ENCODE peak calls at places on chromosomes 4 and X, in four cellular contexts. J, B, F and T are unnamed samples.

GRCh38 chrX:56813318-56813837 is 84.3 kb downstream of the NBDY start:
- DNase-seq in J (no peak), B (no peak), F (no peak), T (no peak)

GRCh38 chrX:125205084-125205917 is 114.4 kb upstream of the TEX13C start:
- DNase-seq in J (no peak), B (no peak), F (peak; percentile 33), T (peak; percentile 75)

GRCh38 chr4:168848112-168848511 is 161.9 kb downstream of the CBR4 start:
- DNase-seq in J (no peak), B (no peak), F (peak; percentile 44), T (peak; percentile 13)

GRCh38 chr4:115883862-115884261 is 770.4 kb upstream of the NDST4 start:
- DNase-seq in J (no peak), B (no peak), F (no peak), T (no peak)

GRCh38 chr4:56821394-56822263 is at the start of gene SPINK2:
- DNase-seq in J (no peak), B (peak; percentile 44), F (peak; percentile 88), T (peak; percentile 60)

GRCh38 chr4:8765631-8766590 is 105.7 kb downstream of the HMX1 start:
- DNase-seq in J (no peak), B (no peak), F (no peak), T (no peak)

GRCh38 chr4:21013501-21013900 is 313.2 kb downstream of the PACRGL start:
- DNase-seq in J (no peak), B (no peak), F (no peak), T (no peak)

GRCh38 chr4:158208931-158209640 is 1.2 kb upstream of the TMEM144 start:
- DNase-seq in J (no peak), B (no peak), F (no peak), T (no peak)

GRCh38 chrX:13000311-13000811 is 25.5 kb downstream of the TMSB4X start:
- DNase-seq in J (peak; percentile 90), B (no peak), F (no peak), T (no peak)

GRCh38 chr4:89000844-89001360 is 56.1 kb downstream of the FAM13A start:
- DNase-seq in J (no peak), B (no peak), F (peak; percentile 53), T (no peak)

GRCh38 chrX:53479295-53479694 is 45.1 kb upstream of the HSD17B10 start:
- DNase-seq in J (no peak), B (no peak), F (no peak), T (peak; percentile 79)

GRCh38 chrX:11913001-11913400 is 155.0 kb downstream of the MSL3 start:
- DNase-seq in J (no peak), B (no peak), F (no peak), T (no peak)

GRCh38 chr4:187090401-187090800 is 366.7 kb upstream of the FAT1 start:
- DNase-seq in J (no peak), B (no peak), F (no peak), T (no peak)

GRCh38 chr4:2649604-2650114 is 106.5 kb downstream of the TNIP2 start:
- DNase-seq in J (no peak), B (no peak), F (no peak), T (no peak)

GRCh38 chr4:1756079-1756478 is 34.8 kb downstream of the TACC3 start:
- DNase-seq in J (no peak), B (no peak), F (peak; percentile 63), T (no peak)

GRCh38 chr4:14726441-14727405 is 275.6 kb upstream of the CPEB2 start:
- DNase-seq in J (no peak), B (no peak), F (no peak), T (no peak)

GRCh38 chr4:158015241-158015640 is 157.6 kb downstream of the GASK1B start:
- DNase-seq in J (no peak), B (no peak), F (no peak), T (no peak)

GRCh38 chrX:140664939-140665338 is 44.6 kb upstream of the LINC00632 start:
- DNase-seq in J (no peak), B (no peak), F (peak; percentile 7), T (no peak)

GRCh38 chrX:153443476-153444332 is 2.2 kb downstream of the TREX2 start:
- DNase-seq in J (no peak), B (no peak), F (no peak), T (no peak)

GRCh38 chr4:4752576-4753401 is 106.7 kb upstream of the MSX1 start:
- DNase-seq in J (no peak), B (no peak), F (no peak), T (no peak)

GRCh38 chr4:164136181-164136616 is 617.7 kb upstream of the SMIM31 start:
- DNase-seq in J (no peak), B (peak; percentile 19), F (no peak), T (no peak)

GRCh38 chr4:2256781-2257191 is 5.1 kb downstream of the MXD4 start:
- DNase-seq in J (no peak), B (no peak), F (peak; percentile 16), T (no peak)

GRCh38 chr4:133156096-133156495 is 7.0 kb downstream of the PCDH10 start:
- DNase-seq in J (no peak), B (no peak), F (no peak), T (no peak)

GRCh38 chr4:124722069-124722468 is 9.5 kb upstream of the ANKRD50 start:
- DNase-seq in J (no peak), B (no peak), F (no peak), T (no peak)

GRCh38 chr4:992297-993110 is 700 bp downstream of the SLC26A1 start:
- DNase-seq in J (no peak), B (no peak), F (no peak), T (peak; percentile 88)

GRCh38 chr4:130478406-130478805 is 1382.5 kb downstream of the C4orf33 start:
- DNase-seq in J (no peak), B (no peak), F (no peak), T (no peak)
- TF ChIP-seq JUND in J (no peak), B (no peak), F (no peak), T (no peak)

DNA sequence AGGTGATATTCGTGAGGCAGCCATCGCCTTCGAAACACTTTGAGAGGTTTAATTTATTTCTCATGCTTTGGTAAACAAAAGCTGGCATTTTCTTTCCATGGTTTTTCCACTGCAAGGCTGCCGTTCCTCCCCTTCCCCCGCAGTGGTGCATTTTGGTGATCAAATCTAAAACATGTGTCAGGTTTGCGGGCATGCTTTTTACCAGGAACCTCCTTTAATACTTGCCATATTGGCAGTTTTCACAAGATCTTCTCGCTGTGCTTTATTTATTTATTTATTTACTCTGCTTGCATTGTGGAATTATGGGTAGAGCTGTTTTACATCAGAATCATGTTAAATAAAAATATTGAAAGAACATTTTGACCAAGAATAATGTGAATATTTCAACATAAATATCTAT is 54.2 kb downstream of the STOX2 start:
- DNase-seq in J (no peak), B (no peak), F (peak; percentile 49), T (no peak)
- TF ChIP-seq JUND in J (no peak), B (no peak), F (no peak), T (no peak)

DNA sequence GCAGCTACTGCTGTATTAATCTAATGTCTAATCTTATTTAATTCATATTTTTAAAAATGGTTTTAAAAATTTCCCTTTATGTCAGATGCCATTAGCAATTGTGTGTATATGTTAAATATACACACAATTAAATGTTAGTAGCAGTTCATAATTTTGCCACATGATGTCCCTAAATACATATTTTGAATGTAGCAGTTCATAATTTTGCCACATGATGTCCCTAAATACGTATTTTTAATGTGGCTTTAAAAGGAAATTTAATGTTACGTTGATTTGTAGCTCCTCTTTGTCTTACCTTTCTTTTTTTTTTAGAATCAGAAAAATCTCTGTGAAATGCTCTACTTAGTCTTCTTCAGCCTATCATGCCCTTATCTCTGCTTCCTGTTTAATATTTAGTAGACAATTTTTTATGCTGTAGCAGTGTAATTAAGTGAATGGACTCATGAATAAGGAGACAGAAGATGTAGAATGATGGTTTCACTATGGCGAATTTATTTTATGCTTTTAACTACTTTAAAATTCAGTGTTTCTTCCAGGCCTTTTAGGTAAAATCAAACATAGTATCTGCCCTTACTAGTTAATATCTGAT is 26.1 kb downstream of the RBM46 start:
- DNase-seq in J (peak; percentile 2), B (peak; percentile 34), F (peak; percentile 24), T (no peak)
- TF ChIP-seq JUND in J (no peak), B (no peak), F (no peak), T (no peak)

DNA sequence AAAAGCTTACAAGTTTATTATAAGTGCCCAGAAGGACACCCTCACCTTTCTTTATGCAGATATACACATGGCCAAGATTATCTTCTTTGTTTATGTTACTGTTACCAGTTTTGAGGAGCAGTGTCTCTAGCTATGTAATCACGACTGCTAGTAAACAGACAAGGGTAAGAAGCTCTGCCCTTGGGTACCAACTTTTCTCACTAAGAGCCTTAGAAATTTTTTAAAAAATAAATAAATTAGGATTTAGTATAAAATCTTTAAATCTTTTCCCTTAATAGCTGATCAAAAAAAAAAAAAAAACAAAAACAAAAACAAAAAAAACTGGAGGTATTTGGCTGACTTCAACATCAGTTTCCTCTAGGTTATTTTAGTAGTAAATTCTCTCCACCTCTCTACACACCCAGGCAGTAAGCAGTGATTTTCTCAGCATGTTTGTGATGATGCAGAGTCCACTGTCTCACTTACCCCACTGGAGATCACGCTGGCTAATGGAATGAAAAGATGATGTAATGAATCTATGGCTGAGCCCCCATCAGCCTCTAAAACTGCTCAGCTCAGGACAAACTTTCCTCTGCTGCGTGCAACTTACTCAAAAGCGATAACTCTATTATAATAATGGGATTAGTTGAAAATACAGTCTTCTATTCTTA is 125.9 kb downstream of the FRYL start:
- DNase-seq in J (no peak), B (no peak), F (no peak), T (no peak)
- TF ChIP-seq JUND in J (no peak), B (no peak), F (no peak), T (no peak)

DNA sequence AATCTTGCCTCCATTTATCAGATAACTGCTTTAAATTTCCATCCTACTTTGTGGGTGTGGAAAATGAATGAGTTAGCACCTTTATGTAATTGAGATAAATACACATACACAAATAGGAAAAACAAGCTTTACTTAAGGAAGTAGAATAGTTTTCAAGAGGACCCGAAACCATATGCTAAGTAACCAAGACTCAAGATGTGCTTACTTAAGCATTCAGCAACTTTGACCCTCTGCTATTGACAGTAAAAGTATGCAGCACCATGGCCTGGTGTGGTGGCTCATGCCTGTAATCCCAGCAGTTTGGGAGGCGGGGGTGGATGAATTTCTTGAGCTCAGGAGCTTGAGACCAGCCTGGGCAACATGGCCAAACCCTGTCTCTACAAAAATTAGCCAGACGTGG is 29.9 kb downstream of the RNF175 start:
- DNase-seq in J (no peak), B (no peak), F (no peak), T (no peak)
- TF ChIP-seq JUND in J (no peak), B (no peak), F (no peak), T (no peak)

GRCh38 chr4:26372525-26373172 is 51.8 kb downstream of the RBPJ start:
- DNase-seq in J (peak; percentile 83), B (no peak), F (peak; percentile 51), T (peak; percentile 13)
- TF ChIP-seq JUND in J (no peak), B (no peak), F (no peak), T (no peak)

DNA sequence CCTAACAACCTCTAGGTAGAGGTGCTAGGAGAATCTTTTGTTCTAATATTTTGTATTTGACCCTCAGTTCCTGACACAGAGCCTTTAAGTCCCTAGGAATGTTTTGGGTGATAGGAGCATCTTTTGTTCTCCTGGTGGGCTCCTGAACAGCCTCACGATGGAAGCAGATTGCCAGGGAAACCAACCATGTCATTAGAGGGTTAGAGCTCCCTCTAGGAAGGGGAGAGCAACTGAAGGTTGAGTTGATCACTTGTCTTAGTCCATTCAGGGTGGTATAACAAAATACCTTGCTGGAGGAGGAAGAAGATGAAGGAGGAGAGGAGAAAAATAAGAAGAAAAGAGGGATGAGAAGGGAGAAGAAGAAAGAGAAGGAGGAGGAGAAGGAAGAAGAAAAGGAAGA is 9.2 kb downstream of the VCX start:
- DNase-seq in J (no peak), B (no peak), F (no peak), T (no peak)
- TF ChIP-seq JUND in J (no peak), B (no peak), F (no peak), T (no peak)

GRCh38 chr4:184825394-184826314 is at the start of gene ACSL1:
- DNase-seq in J (no peak), B (no peak), F (peak; percentile 99), T (peak; percentile 73)
- TF ChIP-seq JUND in J (no peak), B (no peak), F (no peak), T (no peak)